ENCODE peak calls at places on chromosomes 12 and 14, in six cellular contexts. One of them, this sample, is unnamed.

GRCh38 chr12:68200854-68201253 is 24.8 kb downstream of the IL26 start:
- DNase-seq in stimulated activated CD4-positive, alpha-beta T cell treated with anti-CD3 and anti-CD28 coated beads, TNF-alpha, amount 100 ng/mL, for 24 hours: no peak
- DNase-seq in activated CD4-positive, alpha-beta T cell treated with anti-CD3 and anti-CD28 coated beads, Interleukin-2, amount 10 ng/mL, durations not matched to agents 7 days and 5 days: no peak
- DNase-seq in renal cortical epithelial cell: no peak
- DNase-seq in cardiac fibroblast: no peak
- DNase-seq in smooth muscle cell of the brain vasculature: no peak
- DNase-seq in this sample: peak

GRCh38 chr14:93745603-93746273 is 42.5 kb downstream of the PRIMA1 start:
- DNase-seq in stimulated activated CD4-positive, alpha-beta T cell treated with anti-CD3 and anti-CD28 coated beads, TNF-alpha, amount 100 ng/mL, for 24 hours: no peak
- DNase-seq in activated CD4-positive, alpha-beta T cell treated with anti-CD3 and anti-CD28 coated beads, Interleukin-2, amount 10 ng/mL, durations not matched to agents 7 days and 5 days: no peak
- DNase-seq in renal cortical epithelial cell: no peak
- DNase-seq in cardiac fibroblast: no peak
- DNase-seq in smooth muscle cell of the brain vasculature: no peak
- DNase-seq in this sample: no peak

GRCh38 chr12:2358986-2359658 is 306.3 kb downstream of the CACNA1C start:
- DNase-seq in stimulated activated CD4-positive, alpha-beta T cell treated with anti-CD3 and anti-CD28 coated beads, TNF-alpha, amount 100 ng/mL, for 24 hours: no peak
- DNase-seq in activated CD4-positive, alpha-beta T cell treated with anti-CD3 and anti-CD28 coated beads, Interleukin-2, amount 10 ng/mL, durations not matched to agents 7 days and 5 days: no peak
- DNase-seq in renal cortical epithelial cell: no peak
- DNase-seq in cardiac fibroblast: no peak
- DNase-seq in smooth muscle cell of the brain vasculature: no peak
- DNase-seq in this sample: peak

GRCh38 chr14:100530270-100531072 is 56.7 kb downstream of the BEGAIN start:
- DNase-seq in stimulated activated CD4-positive, alpha-beta T cell treated with anti-CD3 and anti-CD28 coated beads, TNF-alpha, amount 100 ng/mL, for 24 hours: no peak
- DNase-seq in activated CD4-positive, alpha-beta T cell treated with anti-CD3 and anti-CD28 coated beads, Interleukin-2, amount 10 ng/mL, durations not matched to agents 7 days and 5 days: peak
- DNase-seq in renal cortical epithelial cell: no peak
- DNase-seq in cardiac fibroblast: no peak
- DNase-seq in smooth muscle cell of the brain vasculature: no peak
- DNase-seq in this sample: no peak

GRCh38 chr12:60419986-60420385 is 824.2 kb downstream of the SLC16A7 start:
- DNase-seq in stimulated activated CD4-positive, alpha-beta T cell treated with anti-CD3 and anti-CD28 coated beads, TNF-alpha, amount 100 ng/mL, for 24 hours: no peak
- DNase-seq in activated CD4-positive, alpha-beta T cell treated with anti-CD3 and anti-CD28 coated beads, Interleukin-2, amount 10 ng/mL, durations not matched to agents 7 days and 5 days: no peak
- DNase-seq in renal cortical epithelial cell: no peak
- DNase-seq in cardiac fibroblast: no peak
- DNase-seq in smooth muscle cell of the brain vasculature: no peak
- DNase-seq in this sample: no peak

GRCh38 chr12:51077930-51078329 is 5.5 kb downstream of the CSRNP2 start:
- DNase-seq in stimulated activated CD4-positive, alpha-beta T cell treated with anti-CD3 and anti-CD28 coated beads, TNF-alpha, amount 100 ng/mL, for 24 hours: no peak
- DNase-seq in activated CD4-positive, alpha-beta T cell treated with anti-CD3 and anti-CD28 coated beads, Interleukin-2, amount 10 ng/mL, durations not matched to agents 7 days and 5 days: no peak
- DNase-seq in renal cortical epithelial cell: no peak
- DNase-seq in cardiac fibroblast: peak
- DNase-seq in smooth muscle cell of the brain vasculature: no peak
- DNase-seq in this sample: peak

GRCh38 chr12:124358572-124358971 is 63.7 kb downstream of the RFLNA start:
- DNase-seq in stimulated activated CD4-positive, alpha-beta T cell treated with anti-CD3 and anti-CD28 coated beads, TNF-alpha, amount 100 ng/mL, for 24 hours: no peak
- DNase-seq in activated CD4-positive, alpha-beta T cell treated with anti-CD3 and anti-CD28 coated beads, Interleukin-2, amount 10 ng/mL, durations not matched to agents 7 days and 5 days: no peak
- DNase-seq in renal cortical epithelial cell: no peak
- DNase-seq in cardiac fibroblast: no peak
- DNase-seq in smooth muscle cell of the brain vasculature: no peak
- DNase-seq in this sample: no peak

GRCh38 chr14:55803506-55804197 is 223.6 kb downstream of the KTN1 start:
- DNase-seq in stimulated activated CD4-positive, alpha-beta T cell treated with anti-CD3 and anti-CD28 coated beads, TNF-alpha, amount 100 ng/mL, for 24 hours: no peak
- DNase-seq in activated CD4-positive, alpha-beta T cell treated with anti-CD3 and anti-CD28 coated beads, Interleukin-2, amount 10 ng/mL, durations not matched to agents 7 days and 5 days: no peak
- DNase-seq in renal cortical epithelial cell: peak
- DNase-seq in cardiac fibroblast: peak
- DNase-seq in smooth muscle cell of the brain vasculature: no peak
- DNase-seq in this sample: peak

GRCh38 chr12:64323476-64324225 is 66.9 kb downstream of the C12orf56 start:
- DNase-seq in stimulated activated CD4-positive, alpha-beta T cell treated with anti-CD3 and anti-CD28 coated beads, TNF-alpha, amount 100 ng/mL, for 24 hours: no peak
- DNase-seq in activated CD4-positive, alpha-beta T cell treated with anti-CD3 and anti-CD28 coated beads, Interleukin-2, amount 10 ng/mL, durations not matched to agents 7 days and 5 days: no peak
- DNase-seq in renal cortical epithelial cell: peak
- DNase-seq in cardiac fibroblast: no peak
- DNase-seq in smooth muscle cell of the brain vasculature: no peak
- DNase-seq in this sample: peak

GRCh38 chr14:26594756-26595545 is 2.9 kb downstream of the NOVA1 start:
- DNase-seq in stimulated activated CD4-positive, alpha-beta T cell treated with anti-CD3 and anti-CD28 coated beads, TNF-alpha, amount 100 ng/mL, for 24 hours: no peak
- DNase-seq in activated CD4-positive, alpha-beta T cell treated with anti-CD3 and anti-CD28 coated beads, Interleukin-2, amount 10 ng/mL, durations not matched to agents 7 days and 5 days: no peak
- DNase-seq in renal cortical epithelial cell: no peak
- DNase-seq in cardiac fibroblast: no peak
- DNase-seq in smooth muscle cell of the brain vasculature: no peak
- DNase-seq in this sample: no peak

GRCh38 chr14:55131782-55132181 is 2.7 kb downstream of the LGALS3 start:
- DNase-seq in stimulated activated CD4-positive, alpha-beta T cell treated with anti-CD3 and anti-CD28 coated beads, TNF-alpha, amount 100 ng/mL, for 24 hours: no peak
- DNase-seq in activated CD4-positive, alpha-beta T cell treated with anti-CD3 and anti-CD28 coated beads, Interleukin-2, amount 10 ng/mL, durations not matched to agents 7 days and 5 days: no peak
- DNase-seq in renal cortical epithelial cell: peak
- DNase-seq in cardiac fibroblast: no peak
- DNase-seq in smooth muscle cell of the brain vasculature: no peak
- DNase-seq in this sample: no peak

GRCh38 chr14:96177766-96178377 is 26.8 kb upstream of the BDKRB2 start:
- DNase-seq in stimulated activated CD4-positive, alpha-beta T cell treated with anti-CD3 and anti-CD28 coated beads, TNF-alpha, amount 100 ng/mL, for 24 hours: no peak
- DNase-seq in activated CD4-positive, alpha-beta T cell treated with anti-CD3 and anti-CD28 coated beads, Interleukin-2, amount 10 ng/mL, durations not matched to agents 7 days and 5 days: no peak
- DNase-seq in renal cortical epithelial cell: no peak
- DNase-seq in cardiac fibroblast: no peak
- DNase-seq in smooth muscle cell of the brain vasculature: no peak
- DNase-seq in this sample: no peak

GRCh38 chr12:20097561-20097960 is 270.8 kb upstream of the PDE3A start:
- DNase-seq in stimulated activated CD4-positive, alpha-beta T cell treated with anti-CD3 and anti-CD28 coated beads, TNF-alpha, amount 100 ng/mL, for 24 hours: no peak
- DNase-seq in activated CD4-positive, alpha-beta T cell treated with anti-CD3 and anti-CD28 coated beads, Interleukin-2, amount 10 ng/mL, durations not matched to agents 7 days and 5 days: no peak
- DNase-seq in renal cortical epithelial cell: no peak
- DNase-seq in cardiac fibroblast: peak
- DNase-seq in smooth muscle cell of the brain vasculature: no peak
- DNase-seq in this sample: peak

GRCh38 chr14:24427537-24428508 is 1.6 kb downstream of the CBLN3 start:
- DNase-seq in stimulated activated CD4-positive, alpha-beta T cell treated with anti-CD3 and anti-CD28 coated beads, TNF-alpha, amount 100 ng/mL, for 24 hours: no peak
- DNase-seq in activated CD4-positive, alpha-beta T cell treated with anti-CD3 and anti-CD28 coated beads, Interleukin-2, amount 10 ng/mL, durations not matched to agents 7 days and 5 days: no peak
- DNase-seq in renal cortical epithelial cell: no peak
- DNase-seq in cardiac fibroblast: no peak
- DNase-seq in smooth muscle cell of the brain vasculature: no peak
- DNase-seq in this sample: no peak

GRCh38 chr14:28141662-28142061 is 624.9 kb upstream of the FOXG1 start:
- DNase-seq in stimulated activated CD4-positive, alpha-beta T cell treated with anti-CD3 and anti-CD28 coated beads, TNF-alpha, amount 100 ng/mL, for 24 hours: no peak
- DNase-seq in activated CD4-positive, alpha-beta T cell treated with anti-CD3 and anti-CD28 coated beads, Interleukin-2, amount 10 ng/mL, durations not matched to agents 7 days and 5 days: no peak
- DNase-seq in renal cortical epithelial cell: no peak
- DNase-seq in cardiac fibroblast: no peak
- DNase-seq in smooth muscle cell of the brain vasculature: no peak
- DNase-seq in this sample: no peak

GRCh38 chr12:40055227-40055579 is 50.7 kb downstream of the SLC2A13 start:
- DNase-seq in stimulated activated CD4-positive, alpha-beta T cell treated with anti-CD3 and anti-CD28 coated beads, TNF-alpha, amount 100 ng/mL, for 24 hours: no peak
- DNase-seq in activated CD4-positive, alpha-beta T cell treated with anti-CD3 and anti-CD28 coated beads, Interleukin-2, amount 10 ng/mL, durations not matched to agents 7 days and 5 days: no peak
- DNase-seq in renal cortical epithelial cell: no peak
- DNase-seq in cardiac fibroblast: peak
- DNase-seq in smooth muscle cell of the brain vasculature: peak
- DNase-seq in this sample: no peak

GRCh38 chr14:22841769-22842168 is 5.4 kb downstream of the MMP14 start:
- DNase-seq in stimulated activated CD4-positive, alpha-beta T cell treated with anti-CD3 and anti-CD28 coated beads, TNF-alpha, amount 100 ng/mL, for 24 hours: no peak
- DNase-seq in activated CD4-positive, alpha-beta T cell treated with anti-CD3 and anti-CD28 coated beads, Interleukin-2, amount 10 ng/mL, durations not matched to agents 7 days and 5 days: no peak
- DNase-seq in renal cortical epithelial cell: no peak
- DNase-seq in cardiac fibroblast: no peak
- DNase-seq in smooth muscle cell of the brain vasculature: no peak
- DNase-seq in this sample: no peak

GRCh38 chr12:68081561-68081960 is 78.0 kb downstream of the IFNG start:
- DNase-seq in stimulated activated CD4-positive, alpha-beta T cell treated with anti-CD3 and anti-CD28 coated beads, TNF-alpha, amount 100 ng/mL, for 24 hours: no peak
- DNase-seq in activated CD4-positive, alpha-beta T cell treated with anti-CD3 and anti-CD28 coated beads, Interleukin-2, amount 10 ng/mL, durations not matched to agents 7 days and 5 days: no peak
- DNase-seq in renal cortical epithelial cell: no peak
- DNase-seq in cardiac fibroblast: no peak
- DNase-seq in smooth muscle cell of the brain vasculature: no peak
- DNase-seq in this sample: no peak

GRCh38 chr12:49487605-49488004 is 51.2 kb upstream of the KCNH3 start:
- DNase-seq in stimulated activated CD4-positive, alpha-beta T cell treated with anti-CD3 and anti-CD28 coated beads, TNF-alpha, amount 100 ng/mL, for 24 hours: no peak
- DNase-seq in activated CD4-positive, alpha-beta T cell treated with anti-CD3 and anti-CD28 coated beads, Interleukin-2, amount 10 ng/mL, durations not matched to agents 7 days and 5 days: no peak
- DNase-seq in renal cortical epithelial cell: no peak
- DNase-seq in cardiac fibroblast: no peak
- DNase-seq in smooth muscle cell of the brain vasculature: no peak
- DNase-seq in this sample: no peak